ENCODE peak calls at places on chromosomes 6 and 20, in ten cellular contexts. One of them, this sample, is unnamed.

GRCh38 chr6:36387440-36388303 is at the start of gene ETV7:
- DNase-seq in H9: peak; percentile 57
- DNase-seq in OCI-LY7: no peak
- DNase-seq in kidney: no peak
- DNase-seq in RWPE1: peak; percentile 53
- DNase-seq in lower lobe of right lung: peak; percentile 72
- DNase-seq in lung: peak; percentile 43
- DNase-seq in body of pancreas: peak; percentile 35
- DNase-seq in sigmoid colon: peak; percentile 66
- DNase-seq in endodermal cell: peak; percentile 73
- DNase-seq in this sample: peak; percentile 68

GRCh38 chr20:36384022-36384619 is 78.0 kb downstream of the DLGAP4 start:
- DNase-seq in H9: peak; percentile 85
- DNase-seq in OCI-LY7: peak; percentile 49
- DNase-seq in kidney: no peak
- DNase-seq in RWPE1: peak; percentile 77
- DNase-seq in lower lobe of right lung: no peak
- DNase-seq in lung: no peak
- DNase-seq in body of pancreas: peak; percentile 10
- DNase-seq in sigmoid colon: no peak
- DNase-seq in endodermal cell: peak; percentile 97
- DNase-seq in this sample: no peak

GRCh38 chr6:148027201-148027600 is 315.4 kb upstream of the SASH1 start:
- DNase-seq in H9: no peak
- DNase-seq in OCI-LY7: no peak
- DNase-seq in kidney: no peak
- DNase-seq in RWPE1: no peak
- DNase-seq in lower lobe of right lung: no peak
- DNase-seq in lung: peak; percentile 40
- DNase-seq in body of pancreas: peak; percentile 7
- DNase-seq in sigmoid colon: no peak
- DNase-seq in endodermal cell: no peak
- DNase-seq in this sample: no peak

GRCh38 chr20:35674921-35675320 is 10.2 kb upstream of the CPNE1 start:
- DNase-seq in H9: no peak
- DNase-seq in OCI-LY7: no peak
- DNase-seq in kidney: no peak
- DNase-seq in RWPE1: no peak
- DNase-seq in lower lobe of right lung: no peak
- DNase-seq in lung: no peak
- DNase-seq in body of pancreas: no peak
- DNase-seq in sigmoid colon: peak; percentile 11
- DNase-seq in endodermal cell: no peak
- DNase-seq in this sample: no peak

GRCh38 chr20:38842558-38842981 is 37.1 kb downstream of the PPP1R16B start:
- DNase-seq in H9: no peak
- DNase-seq in OCI-LY7: peak; percentile 96
- DNase-seq in kidney: peak; percentile 66
- DNase-seq in RWPE1: no peak
- DNase-seq in lower lobe of right lung: no peak
- DNase-seq in lung: no peak
- DNase-seq in body of pancreas: no peak
- DNase-seq in sigmoid colon: no peak
- DNase-seq in endodermal cell: no peak
- DNase-seq in this sample: no peak

GRCh38 chr6:147749331-147749730 is 240.8 kb downstream of the SAMD5 start:
- DNase-seq in H9: no peak
- DNase-seq in OCI-LY7: no peak
- DNase-seq in kidney: no peak
- DNase-seq in RWPE1: no peak
- DNase-seq in lower lobe of right lung: no peak
- DNase-seq in lung: no peak
- DNase-seq in body of pancreas: no peak
- DNase-seq in sigmoid colon: no peak
- DNase-seq in endodermal cell: no peak
- DNase-seq in this sample: no peak

GRCh38 chr6:106069478-106069877 is 16.7 kb upstream of the PRDM1 start:
- DNase-seq in H9: no peak
- DNase-seq in OCI-LY7: no peak
- DNase-seq in kidney: no peak
- DNase-seq in RWPE1: no peak
- DNase-seq in lower lobe of right lung: no peak
- DNase-seq in lung: no peak
- DNase-seq in body of pancreas: peak; percentile 33
- DNase-seq in sigmoid colon: no peak
- DNase-seq in endodermal cell: no peak
- DNase-seq in this sample: no peak

GRCh38 chr6:13953061-13953705 is 28.4 kb downstream of the RNF182 start:
- DNase-seq in H9: no peak
- DNase-seq in OCI-LY7: no peak
- DNase-seq in kidney: no peak
- DNase-seq in RWPE1: peak; percentile 29
- DNase-seq in lower lobe of right lung: no peak
- DNase-seq in lung: no peak
- DNase-seq in body of pancreas: no peak
- DNase-seq in sigmoid colon: no peak
- DNase-seq in endodermal cell: no peak
- DNase-seq in this sample: no peak

GRCh38 chr20:7500362-7500761 is 439.9 kb downstream of the HAO1 start:
- DNase-seq in H9: no peak
- DNase-seq in OCI-LY7: no peak
- DNase-seq in kidney: no peak
- DNase-seq in RWPE1: no peak
- DNase-seq in lower lobe of right lung: no peak
- DNase-seq in lung: no peak
- DNase-seq in body of pancreas: no peak
- DNase-seq in sigmoid colon: no peak
- DNase-seq in endodermal cell: no peak
- DNase-seq in this sample: no peak

GRCh38 chr20:12610871-12611270 is 397.9 kb upstream of the SPTLC3 start:
- DNase-seq in H9: no peak
- DNase-seq in OCI-LY7: no peak
- DNase-seq in kidney: no peak
- DNase-seq in RWPE1: no peak
- DNase-seq in lower lobe of right lung: no peak
- DNase-seq in lung: no peak
- DNase-seq in body of pancreas: no peak
- DNase-seq in sigmoid colon: no peak
- DNase-seq in endodermal cell: no peak
- DNase-seq in this sample: no peak

GRCh38 chr20:38581013-38581412 is at the start of gene ADIG:
- DNase-seq in H9: no peak
- DNase-seq in OCI-LY7: no peak
- DNase-seq in kidney: peak; percentile 72
- DNase-seq in RWPE1: no peak
- DNase-seq in lower lobe of right lung: no peak
- DNase-seq in lung: no peak
- DNase-seq in body of pancreas: peak; percentile 49
- DNase-seq in sigmoid colon: no peak
- DNase-seq in endodermal cell: no peak
- DNase-seq in this sample: no peak

GRCh38 chr6:140774080-140774505 is 1358.6 kb upstream of the GJE1 start:
- DNase-seq in H9: no peak
- DNase-seq in OCI-LY7: no peak
- DNase-seq in kidney: no peak
- DNase-seq in RWPE1: peak; percentile 29
- DNase-seq in lower lobe of right lung: no peak
- DNase-seq in lung: no peak
- DNase-seq in body of pancreas: no peak
- DNase-seq in sigmoid colon: no peak
- DNase-seq in endodermal cell: no peak
- DNase-seq in this sample: no peak

GRCh38 chr6:89161326-89162046 is 15.6 kb downstream of the PM20D2 start:
- DNase-seq in H9: peak; percentile 66
- DNase-seq in OCI-LY7: no peak
- DNase-seq in kidney: no peak
- DNase-seq in RWPE1: no peak
- DNase-seq in lower lobe of right lung: no peak
- DNase-seq in lung: no peak
- DNase-seq in body of pancreas: no peak
- DNase-seq in sigmoid colon: no peak
- DNase-seq in endodermal cell: peak; percentile 76
- DNase-seq in this sample: no peak

GRCh38 chr6:89160693-89161092 is 14.8 kb downstream of the PM20D2 start:
- DNase-seq in H9: no peak
- DNase-seq in OCI-LY7: no peak
- DNase-seq in kidney: no peak
- DNase-seq in RWPE1: no peak
- DNase-seq in lower lobe of right lung: no peak
- DNase-seq in lung: no peak
- DNase-seq in body of pancreas: no peak
- DNase-seq in sigmoid colon: no peak
- DNase-seq in endodermal cell: no peak
- DNase-seq in this sample: no peak

DNA sequence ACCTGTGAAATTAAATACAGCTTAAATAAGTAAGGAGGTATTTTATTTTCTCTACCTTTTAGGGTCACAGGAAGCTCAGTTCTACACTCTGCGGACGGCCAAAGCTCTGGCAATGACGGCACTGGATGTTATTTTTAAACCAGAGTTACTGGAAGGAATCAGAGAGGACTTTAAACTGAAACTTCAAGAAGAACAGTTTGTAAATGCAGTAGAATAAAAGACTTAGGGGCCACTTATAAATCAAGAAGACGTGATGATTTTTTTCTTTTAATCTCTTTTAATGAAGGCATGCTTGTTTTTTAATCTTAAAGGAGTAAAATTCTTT is 16.2 kb downstream of the PM20D2 start:
- DNase-seq in H9: no peak
- DNase-seq in OCI-LY7: no peak
- DNase-seq in kidney: no peak
- DNase-seq in RWPE1: no peak
- DNase-seq in lower lobe of right lung: no peak
- DNase-seq in lung: no peak
- DNase-seq in body of pancreas: no peak
- DNase-seq in sigmoid colon: peak; percentile 88
- DNase-seq in endodermal cell: no peak
- DNase-seq in this sample: peak; percentile 57
- H3K27ac ChIP-seq in H9: no peak overlapping the region
- H3K27ac ChIP-seq in OCI-LY7: no peak overlapping the region
- H3K27ac ChIP-seq in kidney: peak overlapping the region; percentile 71
- H3K27ac ChIP-seq in RWPE1: no peak overlapping the region
- H3K27ac ChIP-seq in lower lobe of right lung: no peak overlapping the region
- H3K27ac ChIP-seq in lung: peak overlapping the region; percentile 84
- H3K27ac ChIP-seq in body of pancreas: no peak overlapping the region
- H3K27ac ChIP-seq in sigmoid colon: peak overlapping the region; percentile 94
- H3K27ac ChIP-seq in endodermal cell: no peak overlapping the region
- H3K27ac ChIP-seq in this sample: peak overlapping the region; percentile 50

GRCh38 chr20:54526801-54527200 is 51.4 kb downstream of the DOK5 start:
- DNase-seq in H9: no peak
- DNase-seq in OCI-LY7: no peak
- DNase-seq in kidney: no peak
- DNase-seq in RWPE1: no peak
- DNase-seq in lower lobe of right lung: no peak
- DNase-seq in lung: no peak
- DNase-seq in body of pancreas: no peak
- DNase-seq in sigmoid colon: no peak
- DNase-seq in endodermal cell: no peak
- DNase-seq in this sample: no peak
- H3K27ac ChIP-seq in H9: no peak overlapping the region
- H3K27ac ChIP-seq in OCI-LY7: no peak overlapping the region
- H3K27ac ChIP-seq in kidney: no peak overlapping the region
- H3K27ac ChIP-seq in RWPE1: no peak overlapping the region
- H3K27ac ChIP-seq in lower lobe of right lung: no peak overlapping the region
- H3K27ac ChIP-seq in lung: no peak overlapping the region
- H3K27ac ChIP-seq in body of pancreas: no peak overlapping the region
- H3K27ac ChIP-seq in sigmoid colon: no peak overlapping the region
- H3K27ac ChIP-seq in endodermal cell: peak overlapping the region; percentile 86
- H3K27ac ChIP-seq in this sample: no peak overlapping the region

GRCh38 chr20:53658973-53659372 is 65.3 kb upstream of the ZNF217 start:
- DNase-seq in H9: no peak
- DNase-seq in OCI-LY7: no peak
- DNase-seq in kidney: no peak
- DNase-seq in RWPE1: no peak
- DNase-seq in lower lobe of right lung: no peak
- DNase-seq in lung: no peak
- DNase-seq in body of pancreas: no peak
- DNase-seq in sigmoid colon: no peak
- DNase-seq in endodermal cell: no peak
- DNase-seq in this sample: no peak

GRCh38 chr20:53660078-53660909 is 66.7 kb upstream of the ZNF217 start:
- DNase-seq in H9: peak; percentile 37
- DNase-seq in OCI-LY7: peak; percentile 41
- DNase-seq in kidney: peak; percentile 77
- DNase-seq in RWPE1: no peak
- DNase-seq in lower lobe of right lung: no peak
- DNase-seq in lung: no peak
- DNase-seq in body of pancreas: no peak
- DNase-seq in sigmoid colon: peak; percentile 71
- DNase-seq in endodermal cell: no peak
- DNase-seq in this sample: peak; percentile 28

GRCh38 chr20:53662595-53662994 is 69.0 kb upstream of the ZNF217 start:
- DNase-seq in H9: no peak
- DNase-seq in OCI-LY7: no peak
- DNase-seq in kidney: no peak
- DNase-seq in RWPE1: no peak
- DNase-seq in lower lobe of right lung: no peak
- DNase-seq in lung: no peak
- DNase-seq in body of pancreas: no peak
- DNase-seq in sigmoid colon: no peak
- DNase-seq in endodermal cell: no peak
- DNase-seq in this sample: no peak

GRCh38 chr20:53658327-53658726 is 64.7 kb upstream of the ZNF217 start:
- DNase-seq in H9: no peak
- DNase-seq in OCI-LY7: no peak
- DNase-seq in kidney: no peak
- DNase-seq in RWPE1: no peak
- DNase-seq in lower lobe of right lung: no peak
- DNase-seq in lung: no peak
- DNase-seq in body of pancreas: no peak
- DNase-seq in sigmoid colon: no peak
- DNase-seq in endodermal cell: no peak
- DNase-seq in this sample: no peak

GRCh38 chr20:53660947-53661381 is 67.3 kb upstream of the ZNF217 start:
- DNase-seq in H9: no peak
- DNase-seq in OCI-LY7: peak; percentile 79
- DNase-seq in kidney: no peak
- DNase-seq in RWPE1: no peak
- DNase-seq in lower lobe of right lung: no peak
- DNase-seq in lung: no peak
- DNase-seq in body of pancreas: no peak
- DNase-seq in sigmoid colon: no peak
- DNase-seq in endodermal cell: peak; percentile 51
- DNase-seq in this sample: no peak
- H3K27ac ChIP-seq in H9: no peak overlapping the region
- H3K27ac ChIP-seq in OCI-LY7: peak overlapping the region; percentile 67
- H3K27ac ChIP-seq in kidney: no peak overlapping the region
- H3K27ac ChIP-seq in RWPE1: no peak overlapping the region
- H3K27ac ChIP-seq in lower lobe of right lung: peak overlapping the region; percentile 78
- H3K27ac ChIP-seq in lung: peak overlapping the region; percentile 22
- H3K27ac ChIP-seq in body of pancreas: no peak overlapping the region
- H3K27ac ChIP-seq in sigmoid colon: peak overlapping the region; percentile 73
- H3K27ac ChIP-seq in endodermal cell: no peak overlapping the region
- H3K27ac ChIP-seq in this sample: peak overlapping the region; percentile 61

DNA sequence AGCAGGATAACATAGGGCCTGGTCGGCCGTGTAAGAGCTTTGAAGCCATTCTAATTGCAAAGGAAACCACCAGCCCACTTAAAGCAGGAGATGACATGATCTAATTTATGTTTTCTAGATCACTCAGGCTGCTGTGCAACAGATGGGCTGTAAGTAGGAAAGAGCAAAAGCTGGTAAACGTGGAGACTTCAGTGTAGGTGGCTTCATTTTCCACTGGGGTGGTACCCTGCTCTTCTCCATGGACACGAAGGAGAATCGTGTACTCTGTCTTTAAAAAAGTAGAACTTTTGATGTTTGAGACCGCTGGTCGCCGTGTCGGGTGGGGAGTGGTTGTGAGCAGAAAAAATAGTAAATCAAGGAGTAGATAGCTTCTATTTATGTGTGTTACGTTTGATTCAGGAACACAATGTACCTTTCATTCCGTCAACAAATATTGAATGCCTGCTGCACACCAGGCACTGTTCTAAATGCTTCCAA is 6.4 kb downstream of the CASS4 start:
- DNase-seq in H9: no peak
- DNase-seq in OCI-LY7: no peak
- DNase-seq in kidney: no peak
- DNase-seq in RWPE1: no peak
- DNase-seq in lower lobe of right lung: no peak
- DNase-seq in lung: no peak
- DNase-seq in body of pancreas: no peak
- DNase-seq in sigmoid colon: no peak
- DNase-seq in endodermal cell: no peak
- DNase-seq in this sample: no peak
- H3K27ac ChIP-seq in H9: no peak overlapping the region
- H3K27ac ChIP-seq in OCI-LY7: no peak overlapping the region
- H3K27ac ChIP-seq in kidney: no peak overlapping the region
- H3K27ac ChIP-seq in RWPE1: no peak overlapping the region
- H3K27ac ChIP-seq in lower lobe of right lung: peak overlapping the region; percentile 78
- H3K27ac ChIP-seq in lung: peak overlapping the region; percentile 71
- H3K27ac ChIP-seq in body of pancreas: no peak overlapping the region
- H3K27ac ChIP-seq in sigmoid colon: peak overlapping the region; percentile 48
- H3K27ac ChIP-seq in endodermal cell: no peak overlapping the region
- H3K27ac ChIP-seq in this sample: peak overlapping the region; percentile 98

This sample was measured in right cardiac atrium.